ENCODE peak calls at places on chromosome 13, in seven cellular contexts. D, Y, S, Z, C, M and B are unnamed samples. For H3K4me1, the result is how much of the 10 kb centered on the place peaks cover.

GRCh38 chr13:80551650-80552497 is 210.9 kb upstream of the SPRY2 start:
- DNase-seq in M (no peak), S (no peak), Z (no peak), D (no peak), Y (no peak), C (no peak), B (no peak)

GRCh38 chr13:36212789-36213188 is 1.6 kb downstream of the SOHLH2 start:
- DNase-seq in D (no peak), M (no peak), C (no peak), Y (no peak), S (no peak), Z (no peak), B (no peak)

GRCh38 chr13:99199541-99200432 is 867 bp upstream of the UBAC2 start:
- DNase-seq in S (no peak), Z (no peak), C (no peak), Y (no peak), D (no peak), M (peak), B (peak)

GRCh38 chr13:52405369-52405766 is 604 bp downstream of the THSD1 start:
- DNase-seq in Z (no peak), Y (no peak), S (no peak), M (no peak), C (no peak), D (no peak), B (no peak)

GRCh38 chr13:52455677-52456041 is 381 bp downstream of the CKAP2 start:
- DNase-seq in M (peak), C (peak), Y (peak), D (peak), S (no peak), Z (peak), B (peak)

GRCh38 chr13:23634897-23635296 is 64.7 kb downstream of the TNFRSF19 start:
- DNase-seq in Z (no peak), D (no peak), M (no peak), S (no peak), C (no peak), Y (no peak), B (no peak)

GRCh38 chr13:34127523-34127922 is 309.6 kb downstream of the RFC3 start:
- DNase-seq in D (no peak), Y (no peak), C (no peak), Z (no peak), M (no peak), S (no peak), B (no peak)

GRCh38 chr13:80716610-80717081 is 375.7 kb upstream of the SPRY2 start:
- DNase-seq in C (peak), M (no peak), D (no peak), S (no peak), Y (no peak), Z (no peak), B (peak)

GRCh38 chr13:22127277-22128143 is 456.6 kb downstream of the FGF9 start:
- DNase-seq in D (no peak), Y (no peak), C (no peak), Z (no peak), S (no peak), M (no peak), B (no peak)

GRCh38 chr13:48493851-48494250 is 39.0 kb downstream of the RCBTB2 start:
- DNase-seq in D (no peak), Z (no peak), M (no peak), Y (no peak), C (no peak), S (no peak), B (peak)

GRCh38 chr13:51154029-51154555 is 43.0 kb upstream of the C13orf42 start:
- DNase-seq in Y (no peak), Z (no peak), C (no peak), D (peak), S (peak), M (no peak), B (peak)

GRCh38 chr13:98405107-98405571 is 171.8 kb downstream of the STK24 start:
- DNase-seq in S (peak), C (no peak), D (no peak), M (no peak), Y (no peak), Z (no peak), B (peak)

GRCh38 chr13:49057176-49057575 is 81.5 kb downstream of the FNDC3A start:
- DNase-seq in Z (no peak), M (no peak), Y (no peak), C (no peak), S (no peak), D (no peak), B (peak)

GRCh38 chr13:26486550-26486949 is 70.9 kb upstream of the WASF3 start:
- DNase-seq in Y (no peak), D (no peak), Z (no peak), M (no peak), S (no peak), C (no peak), B (no peak)

GRCh38 chr13:26168276-26168814 is 53.8 kb downstream of the RNF6 start:
- DNase-seq in Y (no peak), S (no peak), D (no peak), M (no peak), C (no peak), Z (no peak), B (no peak)

GRCh38 chr13:98476106-98476505 is 100.8 kb downstream of the STK24 start:
- DNase-seq in M (no peak), D (no peak), Y (peak), S (no peak), Z (no peak), C (no peak), B (no peak)

GRCh38 chr13:71786815-71787214 is 80.2 kb downstream of the DACH1 start:
- DNase-seq in M (no peak), D (no peak), Y (no peak), Z (no peak), C (no peak), S (no peak), B (no peak)
- H3K27ac ChIP-seq in M (no peak), D (no peak), Y (no peak), Z (no peak), C (no peak), S (no peak), B (no peak)

DNA sequence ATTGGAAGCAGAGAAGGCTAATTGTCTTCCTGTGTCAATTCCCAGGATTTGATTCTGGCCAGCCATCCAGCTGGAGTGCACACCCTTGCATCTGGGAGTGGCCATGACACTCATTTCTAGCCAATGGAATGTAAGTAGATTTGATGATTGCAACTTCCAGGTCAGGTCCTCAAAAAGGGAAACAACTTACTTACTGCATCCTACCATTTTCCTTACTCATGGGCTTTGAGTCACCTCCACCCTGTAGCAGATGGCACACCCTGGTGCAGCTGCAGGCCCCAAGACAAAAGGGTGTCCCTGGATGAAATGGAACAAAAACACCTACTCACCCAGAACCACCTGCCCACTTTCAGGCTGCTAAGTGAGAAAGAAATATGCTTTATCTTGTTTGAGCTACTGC is 27.3 kb upstream of the MPHOSPH8 start:
- DNase-seq in S (no peak), Y (no peak), D (no peak), M (no peak), Z (no peak), C (no peak), B (no peak)
- H3K4me1 ChIP-seq in S (under half), Y (under half), D (under half), M (under half), Z (under half), C (under half), B (under half)

DNA sequence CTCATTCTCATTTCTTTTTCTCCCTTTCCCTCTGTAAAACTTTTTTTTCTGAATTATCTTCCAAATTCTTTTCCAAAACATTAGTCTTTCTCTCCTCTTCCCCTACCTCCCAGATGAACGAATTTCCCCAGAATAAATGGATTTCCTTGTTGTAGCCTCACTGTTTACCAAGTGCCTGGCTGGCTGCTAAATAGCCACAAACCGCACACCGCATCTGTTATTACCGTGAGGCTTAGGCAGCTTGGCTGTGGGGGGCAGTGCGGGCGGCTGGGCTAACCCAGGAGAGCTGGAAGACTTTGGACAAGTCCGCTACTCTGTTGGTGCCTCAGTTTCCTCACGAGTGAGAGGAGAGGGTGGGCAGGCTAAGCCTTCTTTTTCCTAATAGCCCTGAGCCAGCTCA is 10.7 kb downstream of the IL17D start:
- DNase-seq in Y (no peak), M (no peak), D (no peak), C (no peak), S (peak), Z (no peak), B (no peak)
- H3K27ac ChIP-seq in Y (no peak), M (no peak), D (no peak), C (no peak), S (no peak), Z (peak), B (no peak)

DNA sequence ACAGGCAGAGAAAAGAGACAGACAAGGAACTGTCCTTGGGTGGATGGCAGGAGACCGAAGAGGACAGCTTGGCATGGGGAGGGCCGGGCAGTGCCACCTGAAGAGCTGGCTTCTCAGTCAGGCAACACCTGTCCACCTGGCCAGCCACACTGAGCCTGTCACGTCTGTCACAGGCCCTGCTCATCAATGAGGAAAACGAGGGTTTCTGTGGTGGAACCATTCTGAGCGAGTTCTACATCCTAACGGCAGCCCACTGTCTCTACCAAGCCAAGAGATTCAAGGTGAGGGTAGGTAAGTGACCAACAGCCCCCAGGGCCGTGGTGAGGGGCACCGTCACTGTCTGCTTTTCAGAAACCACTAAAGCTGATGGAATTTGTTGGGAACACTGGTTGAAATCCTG is 11.2 kb upstream of the PROZ start:
- DNase-seq in S (no peak), Z (no peak), C (no peak), D (no peak), Y (no peak), M (no peak), B (no peak)
- H3K4me1 ChIP-seq in S (under half), Z (under half), C (under half), D (under half), Y (under half), M (under half), B (under half)

GRCh38 chr13:40348096-40348679 is 318.3 kb downstream of the FOXO1 start:
- DNase-seq in C (no peak), D (no peak), M (no peak), S (peak), Z (no peak), Y (no peak), B (no peak)
- H3K27ac ChIP-seq in C (no peak), D (no peak), M (no peak), S (no peak), Z (no peak), Y (no peak), B (no peak)

DNA sequence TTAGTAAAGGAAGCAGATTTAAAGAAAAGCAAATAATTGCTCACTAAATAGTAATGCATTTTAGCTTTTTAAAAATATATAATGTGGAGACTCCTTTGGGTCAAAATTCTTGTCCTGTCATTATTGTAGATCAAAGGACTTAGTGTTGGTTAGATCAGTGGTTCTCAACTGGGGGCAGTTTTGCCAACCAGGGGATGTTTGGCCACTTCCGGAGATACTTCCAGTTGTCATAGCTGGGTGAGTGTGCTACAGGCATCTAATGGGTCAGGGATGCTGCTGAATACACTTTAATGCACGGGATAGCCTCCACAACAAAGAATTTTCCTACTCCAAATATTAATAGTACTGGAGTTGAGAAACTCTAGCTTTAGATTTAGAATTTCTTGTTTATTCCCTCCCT is 126.8 kb downstream of the LMO7 start:
- DNase-seq in Y (no peak), D (no peak), M (no peak), S (no peak), Z (no peak), C (no peak), B (no peak)
- H3K4me1 ChIP-seq in Y (under half), D (under half), M (under half), S (under half), Z (under half), C (under half), B (under half)

DNA sequence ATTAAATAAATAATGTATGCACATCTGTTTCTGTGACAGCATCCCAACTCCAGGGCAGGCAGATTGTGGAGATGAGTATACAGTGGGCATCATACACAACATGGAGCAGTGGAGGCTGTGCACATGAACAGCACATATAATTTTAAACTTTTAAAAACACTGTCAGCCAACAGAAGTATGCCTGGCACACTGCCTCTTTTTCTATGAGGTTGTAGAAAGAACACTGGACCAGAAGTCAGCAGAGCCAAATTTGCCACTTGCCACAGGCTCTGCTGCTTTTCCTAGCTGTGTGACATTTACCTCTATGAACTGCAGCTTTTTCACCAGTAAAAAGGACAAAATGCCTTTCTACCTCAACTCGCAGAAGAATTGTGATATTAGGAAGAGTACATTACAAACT is 118.7 kb downstream of the FRY start:
- DNase-seq in S (no peak), D (no peak), M (no peak), Z (no peak), C (no peak), Y (no peak), B (peak)
- H3K27ac ChIP-seq in S (no peak), D (no peak), M (no peak), Z (peak), C (peak), Y (no peak), B (no peak)

GRCh38 chr13:33105387-33106005 is 89.3 kb downstream of the KL start:
- DNase-seq in M (no peak), Z (no peak), C (no peak), Y (no peak), D (no peak), S (no peak), B (no peak)

GRCh38 chr13:33107403-33107760 is 91.2 kb downstream of the KL start:
- DNase-seq in Y (no peak), D (no peak), C (no peak), M (no peak), Z (no peak), S (no peak), B (no peak)

GRCh38 chr13:33108620-33109019 is 92.4 kb downstream of the KL start:
- DNase-seq in M (no peak), Z (no peak), C (no peak), S (no peak), Y (no peak), D (no peak), B (peak)

GRCh38 chr13:33109319-33109718 is 93.1 kb downstream of the KL start:
- DNase-seq in D (no peak), S (no peak), M (no peak), C (no peak), Y (no peak), Z (no peak), B (no peak)

DNA sequence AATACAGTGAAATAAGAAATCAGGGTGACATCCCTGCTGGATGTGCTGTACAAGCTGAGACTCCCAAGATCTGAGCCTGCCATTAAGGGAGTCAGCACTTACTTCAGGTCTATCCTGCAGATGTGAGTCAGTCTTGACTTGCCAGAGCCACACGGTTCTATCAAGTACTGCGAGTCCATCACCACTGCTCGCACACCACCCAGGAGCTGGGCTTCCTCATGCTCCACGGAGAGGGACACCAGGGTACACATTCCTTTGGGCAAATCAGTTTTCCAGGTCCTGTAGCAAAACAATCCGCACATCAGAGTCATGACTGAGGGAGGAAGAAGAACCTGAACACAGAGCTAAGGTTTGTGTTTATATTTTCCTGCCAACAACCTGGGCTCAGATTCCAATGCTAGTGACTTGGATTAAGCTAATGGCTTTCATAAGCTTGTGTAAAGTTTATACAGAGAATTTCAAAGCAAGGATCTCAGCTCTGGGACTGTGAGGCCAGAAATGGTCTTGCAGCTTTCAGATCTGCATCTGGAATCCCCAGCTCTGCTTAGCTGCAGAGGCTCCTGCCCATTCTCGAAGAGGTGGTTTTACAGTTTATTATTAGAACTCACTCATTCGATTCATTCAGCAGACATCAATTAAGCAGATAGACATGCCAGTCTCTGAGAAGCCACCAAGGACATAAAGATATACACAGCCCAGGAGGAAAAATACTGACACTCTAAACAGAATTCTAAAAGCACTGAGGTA is 90.6 kb downstream of the KL start:
- DNase-seq in S (no peak), D (no peak), Y (no peak), C (no peak), Z (no peak), M (no peak), B (no peak)
- H3K4me1 ChIP-seq in S (under half), D (under half), Y (under half), C (under half), Z (under half), M (under half), B (under half)